ENCODE peak calls at places on chromosomes 5 and 9, in eight cellular contexts. P is GM12865; G is cardiac septum; D is T1000; H is SW480; S is iPS-NIHi11; E is cardiac muscle cell; L is stimulated activated CD8-positive, alpha-beta memory T cell treated with anti-CD3 and anti-CD28 coated beads, Interleukin-15, amount 100 ng/mL, for 1 hour. K is an unnamed sample.

GRCh38 chr5:1824109-1824821 is 23.1 kb downstream of the NDUFS6 start:
- DNase-seq in D (no peak), G (peak), S (no peak), L (no peak), E (no peak), P (no peak), H (no peak), K (no peak)

GRCh38 chr5:61675015-61675692 is 343.1 kb downstream of the ZSWIM6 start:
- DNase-seq in L (no peak), D (no peak), G (no peak), E (no peak), P (no peak), H (peak), S (peak), K (no peak)

GRCh38 chr5:119324842-119325241 is 31.0 kb upstream of the TNFAIP8 start:
- DNase-seq in E (no peak), P (no peak), D (no peak), L (no peak), G (no peak), H (no peak), S (no peak), K (no peak)

GRCh38 chr9:7246917-7247538 is 489.3 kb downstream of the KDM4C start:
- DNase-seq in D (no peak), E (no peak), P (no peak), H (no peak), G (no peak), L (no peak), S (no peak), K (no peak)

GRCh38 chr9:100052375-100052774 is 46.4 kb downstream of the ERP44 start:
- DNase-seq in S (no peak), G (no peak), D (no peak), H (no peak), L (no peak), P (no peak), E (no peak), K (no peak)

GRCh38 chr5:119795768-119796167 is 166.4 kb downstream of the FAM170A start:
- DNase-seq in S (no peak), H (no peak), P (no peak), G (no peak), E (no peak), D (peak), L (no peak), K (no peak)

GRCh38 chr5:31478901-31479300 is 53.0 kb downstream of the DROSHA start:
- DNase-seq in P (no peak), S (no peak), E (no peak), G (no peak), L (no peak), D (no peak), H (no peak), K (no peak)

GRCh38 chr9:72952914-72953313 is at the start of gene ALDH1A1:
- DNase-seq in S (peak), L (no peak), D (no peak), E (peak), P (no peak), H (peak), G (no peak), K (no peak)

GRCh38 chr5:147167529-147167928 is 67.3 kb upstream of the STK32A start:
- DNase-seq in S (no peak), D (no peak), G (no peak), H (peak), E (no peak), P (no peak), L (no peak), K (no peak)

GRCh38 chr5:72241346-72242003 is 78.6 kb downstream of the MRPS27 start:
- DNase-seq in S (no peak), P (no peak), E (no peak), H (no peak), D (no peak), L (no peak), G (no peak), K (no peak)

GRCh38 chr9:3200331-3200774 is 325.4 kb downstream of the RFX3 start:
- DNase-seq in E (no peak), S (no peak), D (no peak), G (no peak), H (no peak), P (no peak), L (no peak), K (no peak)